ENCODE peak calls at places on chromosomes 11 and 22, in six cellular contexts. M is CD8-positive, alpha-beta T cell; F is kidney; Q is adrenal gland; V is tibial nerve; U is OCI-LY7. H is an unnamed sample.

GRCh38 chr22:28742562-28742962 is 723 bp downstream of the HSCB start:
- DNase-seq in F (no peak), Q (no peak), V (no peak), U (no peak), M (no peak), H (no peak)

GRCh38 chr22:42214625-42215415 is 55.6 kb downstream of the TCF20 start:
- DNase-seq in F (peak; percentile 69), V (no peak), Q (peak; percentile 87), U (no peak), M (no peak), H (no peak)

GRCh38 chr11:76672431-76673163 is 2.0 kb upstream of the LRRC32 start:
- DNase-seq in U (peak; percentile 97), M (peak; percentile 27), Q (no peak), V (no peak), F (peak; percentile 86), H (peak; percentile 35)

GRCh38 chr11:66478823-66479740 is 1.2 kb upstream of the DPP3 start:
- DNase-seq in M (no peak), F (peak; percentile 85), V (peak; percentile 22), Q (peak; percentile 66), U (peak; percentile 71), H (peak; percentile 26)

GRCh38 chr11:129247129-129247528 is 55.0 kb upstream of the ARHGAP32 start:
- DNase-seq in F (no peak), M (no peak), V (no peak), Q (no peak), U (no peak), H (peak; percentile 6)

GRCh38 chr11:129530154-129530895 is 154.7 kb downstream of the BARX2 start:
- DNase-seq in V (no peak), Q (no peak), F (no peak), U (no peak), M (no peak), H (no peak)

GRCh38 chr11:96200243-96200642 is 142.8 kb downstream of the MAML2 start:
- DNase-seq in M (no peak), Q (no peak), V (no peak), F (no peak), U (no peak), H (no peak)

GRCh38 chr22:27387561-27387960 is 414.0 kb downstream of the MN1 start:
- DNase-seq in M (no peak), V (no peak), U (peak; percentile 33), Q (no peak), F (no peak), H (no peak)

GRCh38 chr11:10295056-10295901 is 1.3 kb upstream of the SBF2 start:
- DNase-seq in M (no peak), U (no peak), V (no peak), F (no peak), Q (no peak), H (peak; percentile 13)

GRCh38 chr11:32438883-32439487 is 3.6 kb upstream of the WT1 start:
- DNase-seq in Q (no peak), V (no peak), M (no peak), U (no peak), F (no peak), H (no peak)
- H3K4me3 ChIP-seq in Q (no peak overlapping the region), V (no peak overlapping the region), M (no peak overlapping the region), U (no peak overlapping the region), F (no peak overlapping the region), H (no peak overlapping the region)

DNA sequence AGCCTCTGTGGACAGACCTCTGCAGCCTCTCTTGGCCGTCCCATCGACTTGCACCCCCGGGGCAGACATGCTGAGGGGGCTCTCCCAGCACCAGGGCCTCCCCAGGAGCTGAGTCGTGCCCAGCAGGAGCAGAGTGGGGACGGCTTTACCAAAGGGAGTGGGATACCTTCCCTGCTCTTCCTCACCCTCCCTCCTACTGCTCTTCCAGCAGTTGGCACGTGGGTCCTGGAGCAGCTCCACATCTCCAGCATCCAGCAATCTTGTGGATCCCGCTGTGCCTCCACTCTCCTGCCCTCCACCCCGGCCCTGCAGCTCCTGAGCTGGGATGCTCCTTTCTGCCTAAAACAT is 854.0 kb downstream of the BRD1 start:
- DNase-seq in V (no peak), U (no peak), F (no peak), M (no peak), Q (no peak), H (no peak)
- H3K9me3 ChIP-seq in V (no peaks in the 10 kb centered on the region), U (no peaks in the 10 kb centered on the region), F (no peaks in the 10 kb centered on the region), M (no peaks in the 10 kb centered on the region), Q (no peaks in the 10 kb centered on the region), H (no peaks in the 10 kb centered on the region)

GRCh38 chr11:61596990-61597389 is 16.1 kb upstream of the SYT7 start:
- DNase-seq in Q (no peak), V (no peak), U (no peak), F (no peak), M (no peak), H (no peak)
- H3K4me3 ChIP-seq in Q (no peak overlapping the region), V (no peak overlapping the region), U (no peak overlapping the region), F (no peak overlapping the region), M (no peak overlapping the region), H (no peak overlapping the region)

GRCh38 chr22:47334596-47334995 is 572.1 kb downstream of the TBC1D22A start:
- DNase-seq in M (no peak), U (no peak), F (no peak), Q (no peak), V (no peak), H (no peak)
- H3K9me3 ChIP-seq in M (no peaks in the 10 kb centered on the region), U (no peaks in the 10 kb centered on the region), F (no peaks in the 10 kb centered on the region), Q (no peaks in the 10 kb centered on the region), V (no peaks in the 10 kb centered on the region), H (no peaks in the 10 kb centered on the region)

DNA sequence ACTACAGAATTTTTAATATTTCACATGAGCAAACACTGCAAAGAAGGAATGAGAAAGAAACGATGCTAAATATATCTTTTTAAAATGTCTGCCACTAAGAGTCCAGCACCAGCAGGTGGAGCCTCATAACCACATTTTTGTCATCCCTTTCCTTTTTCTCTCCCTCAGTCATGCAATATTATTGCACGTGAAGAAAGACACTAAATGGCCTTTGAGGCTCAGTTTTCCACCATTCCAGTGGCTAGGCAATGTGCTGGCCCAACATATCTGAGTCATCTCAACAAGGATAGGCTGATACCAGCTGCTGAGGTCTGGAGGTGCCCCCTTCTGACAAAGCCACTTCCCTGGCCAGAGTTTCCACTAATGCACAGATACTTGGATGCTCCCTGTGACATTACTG is 1.8 kb downstream of the ALKBH8 start:
- DNase-seq in V (peak; percentile 38), M (peak; percentile 9), Q (peak; percentile 36), U (peak; percentile 70), F (no peak), H (peak; percentile 50)
- H3K4me3 ChIP-seq in V (no peak overlapping the region), M (no peak overlapping the region), Q (no peak overlapping the region), U (peak overlapping the region; percentile 76), F (no peak overlapping the region), H (no peak overlapping the region)

DNA sequence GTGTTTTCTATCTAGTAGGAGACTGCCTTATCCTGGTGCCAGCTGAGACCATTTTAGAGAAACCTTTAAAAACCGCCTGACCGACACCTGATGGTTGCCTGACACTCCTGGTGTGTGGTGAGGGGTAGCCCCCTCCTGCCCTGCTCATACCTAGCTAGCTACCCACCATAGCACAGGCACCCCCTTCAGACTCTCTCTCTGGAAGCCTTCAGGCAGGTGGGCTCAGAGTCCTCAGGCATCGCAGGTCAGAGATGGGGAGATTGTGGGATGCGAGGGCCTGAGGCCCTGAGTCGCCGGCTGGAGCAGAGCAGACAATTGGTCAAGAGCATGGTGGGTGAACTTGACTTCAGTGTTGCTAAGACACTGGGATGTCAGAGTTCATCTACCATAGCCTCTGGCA is 424.6 kb downstream of the BRD1 start:
- DNase-seq in U (no peak), Q (no peak), M (no peak), V (no peak), F (no peak), H (no peak)
- H3K9me3 ChIP-seq in U (no peaks in the 10 kb centered on the region), Q (no peaks in the 10 kb centered on the region), M (no peaks in the 10 kb centered on the region), V (no peaks in the 10 kb centered on the region), F (no peaks in the 10 kb centered on the region), H (no peaks in the 10 kb centered on the region)

GRCh38 chr22:45007946-45008852 is 1.6 kb downstream of the PHF21B start:
- DNase-seq in Q (peak; percentile 21), M (no peak), U (no peak), V (no peak), F (peak; percentile 77), H (no peak)

GRCh38 chr22:45010532-45010900 is 711 bp upstream of the PHF21B start:
- DNase-seq in M (no peak), Q (no peak), U (no peak), V (no peak), F (peak; percentile 33), H (no peak)

GRCh38 chr22:45008853-45009751 is 703 bp downstream of the PHF21B start:
- DNase-seq in U (peak; percentile 21), Q (peak; percentile 17), M (no peak), F (peak; percentile 77), V (no peak), H (no peak)

GRCh38 chr22:45007247-45007945 is 2.4 kb downstream of the PHF21B start:
- DNase-seq in Q (peak; percentile 49), V (no peak), U (no peak), M (no peak), F (peak; percentile 81), H (no peak)

GRCh38 chr22:45009881-45010531 is at the start of gene PHF21B:
- DNase-seq in Q (peak; percentile 66), V (no peak), M (no peak), U (peak; percentile 84), F (peak; percentile 86), H (no peak)
- H3K4me3 ChIP-seq in Q (no peak within 1 kb of the TSS), V (peak within 1 kb of the TSS; percentile 53), M (peak within 1 kb of the TSS; percentile 1), U (peak within 1 kb of the TSS; percentile 90), F (peak within 1 kb of the TSS; percentile 53), H (no peak within 1 kb of the TSS)

DNA sequence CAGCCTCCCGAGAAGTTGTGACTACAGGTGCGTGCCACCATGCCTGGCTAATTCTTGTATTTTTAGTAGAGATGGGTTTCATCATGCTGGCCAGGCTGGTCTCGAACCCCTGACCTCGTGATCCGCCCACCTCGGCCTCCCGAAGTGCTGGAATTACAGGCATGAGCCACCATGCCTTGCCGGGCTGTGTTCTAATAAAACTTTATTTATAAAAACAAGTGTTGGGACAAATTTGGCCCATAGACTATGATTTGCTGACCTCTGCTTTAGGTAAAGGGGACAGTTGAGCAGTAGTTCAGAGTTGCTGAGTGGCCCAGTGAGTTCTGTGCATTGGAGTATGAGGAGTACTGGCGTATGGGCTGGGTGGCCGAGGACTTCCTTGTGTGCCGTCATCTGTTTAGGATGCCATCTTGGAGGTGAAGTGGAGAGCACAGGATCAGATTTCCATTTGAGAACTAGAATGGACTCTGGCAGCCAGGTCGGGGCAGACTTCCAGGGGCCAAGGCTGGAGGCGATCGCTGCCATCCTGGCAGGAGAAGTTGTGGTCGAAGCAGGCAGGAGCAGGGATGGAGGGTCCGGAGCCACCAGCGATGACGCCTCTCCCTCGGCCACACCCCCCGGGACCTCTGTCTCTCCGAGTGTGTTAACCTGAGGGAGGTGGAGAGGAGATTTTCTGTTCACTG is 43.8 kb downstream of the FBLN1 start:
- DNase-seq in U (no peak), M (no peak), V (no peak), Q (no peak), F (peak; percentile 39), H (no peak)
- H3K9me3 ChIP-seq in U (no peaks in the 10 kb centered on the region), M (no peaks in the 10 kb centered on the region), V (no peaks in the 10 kb centered on the region), Q (no peaks in the 10 kb centered on the region), F (no peaks in the 10 kb centered on the region), H (no peaks in the 10 kb centered on the region)